ENCODE peak calls at places on chromosomes 16 and 17, in ten cellular contexts. J, X, B, H, R, I, F, T, O and L are unnamed samples. For H3K4me1, the result is how much of the 10 kb centered on the place peaks cover.

GRCh38 chr16:89395150-89396142 is 94.9 kb downstream of the ANKRD11 start:
- DNase-seq in J (peak), X (no peak), B (no peak), H (peak), R (peak), I (peak), F (peak), T (no peak), O (no peak), L (peak)

GRCh38 chr16:89589241-89589926 is 13.8 kb downstream of the CPNE7 start:
- DNase-seq in J (no peak), X (no peak), B (no peak), H (no peak), R (no peak), I (no peak), F (no peak), T (no peak), O (no peak), L (no peak)

GRCh38 chr16:87684106-87684677 is 81.6 kb downstream of the KLHDC4 start:
- DNase-seq in J (no peak), X (no peak), B (no peak), H (no peak), R (no peak), I (no peak), F (no peak), T (no peak), O (no peak), L (no peak)

GRCh38 chr16:88471575-88471974 is 18.5 kb downstream of the ZFPM1 start:
- DNase-seq in J (no peak), X (no peak), B (no peak), H (no peak), R (no peak), I (no peak), F (no peak), T (no peak), O (no peak), L (no peak)

GRCh38 chr16:88785106-88785924 is at the start of gene PIEZO1:
- DNase-seq in J (peak), X (peak), B (peak), H (peak), R (peak), I (no peak), F (peak), T (peak), O (no peak), L (peak)

GRCh38 chr17:49746791-49747490 is 17.0 kb downstream of the FAM117A start:
- DNase-seq in J (no peak), X (peak), B (peak), H (no peak), R (no peak), I (no peak), F (no peak), T (no peak), O (no peak), L (no peak)

GRCh38 chr17:43908111-43908721 is 880 bp upstream of the MPP2 start:
- DNase-seq in J (peak), X (peak), B (peak), H (peak), R (peak), I (no peak), F (no peak), T (peak), O (peak), L (peak)

GRCh38 chr17:74532115-74532514 is 840 bp upstream of the CD300LB start:
- DNase-seq in J (no peak), X (no peak), B (peak), H (no peak), R (peak), I (no peak), F (no peak), T (peak), O (no peak), L (no peak)

GRCh38 chr16:77739493-77739892 is 17.2 kb downstream of the NUDT7 start:
- DNase-seq in J (peak), X (no peak), B (no peak), H (peak), R (no peak), I (no peak), F (no peak), T (no peak), O (no peak), L (peak)

GRCh38 chr16:65845466-65846209 is 520.9 kb upstream of the CDH5 start:
- DNase-seq in J (peak), X (no peak), B (no peak), H (peak), R (no peak), I (no peak), F (no peak), T (peak), O (no peak), L (peak)

DNA sequence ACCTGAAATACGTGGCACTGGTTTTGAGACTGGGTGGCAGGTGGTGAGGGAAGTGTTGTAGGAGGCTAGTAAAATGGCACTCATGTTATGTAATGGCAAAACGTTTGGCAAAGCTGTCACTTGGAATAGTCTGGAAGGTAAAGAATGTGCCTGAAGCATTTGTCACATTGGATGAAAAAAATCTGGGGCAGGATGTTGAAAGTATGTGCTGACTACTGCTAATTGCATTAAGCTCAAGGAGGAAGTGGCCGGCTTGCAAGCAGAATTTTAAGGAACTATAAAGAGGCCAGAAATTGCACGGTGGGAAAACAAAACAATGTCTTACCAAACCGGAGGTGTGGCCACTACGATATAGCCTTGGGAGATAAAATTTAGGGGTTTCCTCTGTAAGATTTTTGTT is 26.6 kb upstream of the NLRP1 start:
- DNase-seq in J (no peak), X (no peak), B (no peak), H (no peak), R (no peak), I (no peak), F (no peak), T (peak), O (no peak), L (no peak)
- H3K4me1 ChIP-seq in J (under half), X (under half), B (under half), H (under half), R (under half), I (under half), F (under half), T (under half), O (under half), L (under half)

GRCh38 chr17:46135879-46136562 is 57.2 kb downstream of the KANSL1 start:
- DNase-seq in J (no peak), X (no peak), B (no peak), H (no peak), R (no peak), I (no peak), F (no peak), T (no peak), O (no peak), L (no peak)
- H3K4me1 ChIP-seq in J (under half), X (half or more), B (half or more), H (under half), R (under half), I (under half), F (under half), T (under half), O (under half), L (half or more)

DNA sequence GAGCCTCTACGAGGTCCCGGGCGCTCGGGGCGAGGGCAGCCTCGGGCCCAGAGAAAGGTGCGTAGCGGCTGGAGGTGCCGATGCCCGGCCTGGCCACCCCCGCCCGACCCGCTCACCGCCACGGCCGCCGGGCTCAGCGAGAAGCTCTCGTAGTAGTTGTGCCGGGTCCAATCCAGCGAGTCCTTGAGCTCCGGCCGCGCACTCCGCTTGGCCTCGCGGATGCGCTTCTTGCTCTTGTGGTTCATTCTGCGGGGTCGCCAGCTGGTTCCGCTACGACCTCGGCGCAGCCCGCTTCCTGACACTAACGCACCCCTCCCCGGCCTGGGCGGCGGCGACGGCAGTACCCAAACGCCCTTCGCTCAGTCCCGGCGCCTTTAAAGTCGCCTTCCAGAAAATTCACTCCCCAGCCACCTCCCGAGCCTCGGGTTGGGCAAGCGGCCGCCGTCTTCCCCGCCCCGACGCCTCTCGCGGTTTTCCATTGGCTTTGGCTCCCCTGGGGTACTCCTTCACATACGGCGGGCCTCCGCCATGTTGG is at the start of gene JMJD6:
- DNase-seq in J (peak), X (no peak), B (peak), H (peak), R (peak), I (peak), F (peak), T (peak), O (peak), L (peak)
- H3K4me1 ChIP-seq in J (under half), X (under half), B (under half), H (under half), R (half or more), I (under half), F (under half), T (under half), O (under half), L (under half)

GRCh38 chr16:82631701-82632685 is 5.2 kb downstream of the CDH13 start:
- DNase-seq in J (no peak), X (no peak), B (no peak), H (no peak), R (no peak), I (no peak), F (no peak), T (peak), O (no peak), L (no peak)
- H3K4me1 ChIP-seq in J (under half), X (under half), B (under half), H (half or more), R (half or more), I (under half), F (under half), T (under half), O (under half), L (under half)

GRCh38 chr17:28862497-28862896 is 7.7 kb downstream of the ERAL1 start:
- DNase-seq in J (no peak), X (no peak), B (no peak), H (no peak), R (no peak), I (no peak), F (no peak), T (no peak), O (no peak), L (no peak)
- H3K4me1 ChIP-seq in J (under half), X (under half), B (under half), H (under half), R (under half), I (under half), F (under half), T (under half), O (under half), L (under half)

DNA sequence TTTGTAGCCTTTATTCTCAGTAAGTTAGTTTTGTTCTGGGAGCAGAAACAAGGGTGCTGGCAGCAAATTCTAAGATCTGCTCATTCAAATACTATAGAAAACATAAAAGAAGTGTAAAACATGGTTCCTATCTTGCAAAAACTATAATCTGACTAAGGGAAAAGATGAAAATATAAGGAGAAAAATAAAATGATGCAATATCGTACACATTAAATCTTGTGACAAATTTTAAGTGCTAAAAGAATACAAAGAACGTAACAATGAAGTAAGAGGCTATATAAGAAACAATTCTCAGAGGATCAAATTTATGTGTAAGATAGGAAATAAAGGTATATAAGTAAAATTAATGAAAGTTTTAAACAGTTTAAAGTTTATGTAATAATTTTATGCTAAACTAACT is 224.6 kb downstream of the CEP112 start:
- DNase-seq in J (no peak), X (no peak), B (no peak), H (no peak), R (no peak), I (no peak), F (no peak), T (no peak), O (no peak), L (no peak)
- H3K4me1 ChIP-seq in J (under half), X (under half), B (under half), H (under half), R (under half), I (under half), F (under half), T (under half), O (under half), L (under half)

GRCh38 chr16:15640966-15641365 is 2.0 kb downstream of the MARF1 start:
- DNase-seq in J (no peak), X (no peak), B (peak), H (no peak), R (no peak), I (no peak), F (no peak), T (no peak), O (no peak), L (no peak)
- H3K4me1 ChIP-seq in J (under half), X (under half), B (half or more), H (under half), R (under half), I (under half), F (under half), T (under half), O (under half), L (under half)

GRCh38 chr16:57480127-57480753 is 6.1 kb downstream of the DOK4 start:
- DNase-seq in J (peak), X (no peak), B (no peak), H (peak), R (peak), I (no peak), F (peak), T (no peak), O (no peak), L (peak)

GRCh38 chr16:57482845-57483545 is 3.3 kb downstream of the DOK4 start:
- DNase-seq in J (no peak), X (no peak), B (no peak), H (no peak), R (peak), I (no peak), F (no peak), T (no peak), O (no peak), L (no peak)

GRCh38 chr16:57480754-57481230 is 5.5 kb downstream of the DOK4 start:
- DNase-seq in J (no peak), X (no peak), B (no peak), H (no peak), R (peak), I (no peak), F (no peak), T (no peak), O (no peak), L (no peak)

GRCh38 chr16:57479422-57480126 is 6.7 kb downstream of the DOK4 start:
- DNase-seq in J (peak), X (no peak), B (no peak), H (peak), R (peak), I (no peak), F (no peak), T (peak), O (no peak), L (peak)

GRCh38 chr16:57481421-57481820 is 4.9 kb downstream of the DOK4 start:
- DNase-seq in J (no peak), X (no peak), B (no peak), H (no peak), R (peak), I (no peak), F (no peak), T (no peak), O (no peak), L (no peak)
- H3K4me1 ChIP-seq in J (under half), X (under half), B (under half), H (under half), R (half or more), I (under half), F (under half), T (under half), O (under half), L (half or more)

GRCh38 chr17:7475764-7476422 is 3.5 kb downstream of the ZBTB4 start:
- DNase-seq in J (no peak), X (no peak), B (no peak), H (peak), R (peak), I (no peak), F (no peak), T (no peak), O (no peak), L (no peak)
- H3K4me1 ChIP-seq in J (under half), X (under half), B (under half), H (under half), R (half or more), I (under half), F (under half), T (under half), O (under half), L (under half)

DNA sequence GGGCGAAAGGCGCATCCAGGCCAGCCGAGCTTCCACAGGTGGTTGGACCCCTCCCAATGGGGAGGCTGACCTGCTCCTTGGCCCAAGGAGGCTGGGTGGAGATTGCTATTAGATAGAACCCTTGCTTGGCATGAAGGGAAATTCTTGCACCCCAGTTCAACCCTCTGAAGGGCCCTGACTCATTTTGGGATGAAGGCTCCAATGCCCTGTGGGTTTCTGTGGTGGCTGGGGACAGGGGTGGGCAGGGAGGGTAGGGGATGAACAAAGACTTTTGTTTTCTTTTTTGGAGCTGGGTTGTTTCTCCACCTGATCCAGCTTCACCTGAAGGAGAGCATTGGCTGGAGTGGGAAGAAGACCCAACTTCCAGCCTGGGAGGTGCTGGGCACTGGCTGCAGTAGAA is 16.7 kb upstream of the TBX21 start:
- DNase-seq in J (no peak), X (no peak), B (no peak), H (no peak), R (no peak), I (no peak), F (no peak), T (no peak), O (no peak), L (no peak)
- H3K4me1 ChIP-seq in J (under half), X (half or more), B (under half), H (under half), R (under half), I (under half), F (under half), T (under half), O (under half), L (under half)